ENCODE peak calls at places on chromosomes 13 and 19, in seven cellular contexts. One of them, this sample, is unnamed.

GRCh38 chr13:40313269-40314200 is 352.9 kb downstream of the FOXO1 start:
- DNase-seq in NCI-H2081: no peak
- DNase-seq in fibroblast of the aortic adventitia: peak
- DNase-seq in neuronal stem cell: no peak
- DNase-seq in fibroblast of lung: peak
- DNase-seq in stimulated activated CD8-positive, alpha-beta memory T cell treated with anti-CD3 and anti-CD28 coated beads, Interleukin-12 subunit alpha, Interleukin-12 subunit beta, amount 100 ng/mL, for 1 hour: no peak
- DNase-seq in left lung: no peak
- DNase-seq in this sample: no peak

GRCh38 chr19:54271106-54271505 is 9.8 kb downstream of the LILRB2 start:
- DNase-seq in NCI-H2081: no peak
- DNase-seq in fibroblast of the aortic adventitia: no peak
- DNase-seq in neuronal stem cell: no peak
- DNase-seq in fibroblast of lung: no peak
- DNase-seq in stimulated activated CD8-positive, alpha-beta memory T cell treated with anti-CD3 and anti-CD28 coated beads, Interleukin-12 subunit alpha, Interleukin-12 subunit beta, amount 100 ng/mL, for 1 hour: no peak
- DNase-seq in left lung: peak
- DNase-seq in this sample: no peak

GRCh38 chr19:7902796-7903243 is 857 bp upstream of the MAP2K7 start:
- DNase-seq in NCI-H2081: no peak
- DNase-seq in fibroblast of the aortic adventitia: no peak
- DNase-seq in neuronal stem cell: no peak
- DNase-seq in fibroblast of lung: no peak
- DNase-seq in stimulated activated CD8-positive, alpha-beta memory T cell treated with anti-CD3 and anti-CD28 coated beads, Interleukin-12 subunit alpha, Interleukin-12 subunit beta, amount 100 ng/mL, for 1 hour: no peak
- DNase-seq in left lung: no peak
- DNase-seq in this sample: no peak

GRCh38 chr13:52851153-52851962 is 2.9 kb upstream of the PCDH8 start:
- DNase-seq in NCI-H2081: no peak
- DNase-seq in fibroblast of the aortic adventitia: peak
- DNase-seq in neuronal stem cell: peak
- DNase-seq in fibroblast of lung: peak
- DNase-seq in stimulated activated CD8-positive, alpha-beta memory T cell treated with anti-CD3 and anti-CD28 coated beads, Interleukin-12 subunit alpha, Interleukin-12 subunit beta, amount 100 ng/mL, for 1 hour: no peak
- DNase-seq in left lung: no peak
- DNase-seq in this sample: no peak

GRCh38 chr13:68124437-68125086 is 894.4 kb upstream of the PCDH9 start:
- DNase-seq in NCI-H2081: no peak
- DNase-seq in fibroblast of the aortic adventitia: no peak
- DNase-seq in neuronal stem cell: no peak
- DNase-seq in fibroblast of lung: no peak
- DNase-seq in stimulated activated CD8-positive, alpha-beta memory T cell treated with anti-CD3 and anti-CD28 coated beads, Interleukin-12 subunit alpha, Interleukin-12 subunit beta, amount 100 ng/mL, for 1 hour: no peak
- DNase-seq in left lung: no peak
- DNase-seq in this sample: no peak

GRCh38 chr19:58551577-58552471 is 3.1 kb downstream of the CHMP2A start:
- DNase-seq in NCI-H2081: no peak
- DNase-seq in fibroblast of the aortic adventitia: no peak
- DNase-seq in neuronal stem cell: no peak
- DNase-seq in fibroblast of lung: no peak
- DNase-seq in stimulated activated CD8-positive, alpha-beta memory T cell treated with anti-CD3 and anti-CD28 coated beads, Interleukin-12 subunit alpha, Interleukin-12 subunit beta, amount 100 ng/mL, for 1 hour: no peak
- DNase-seq in left lung: no peak
- DNase-seq in this sample: no peak

GRCh38 chr19:1132625-1133383 is 29.0 kb downstream of the GPX4 start:
- DNase-seq in NCI-H2081: no peak
- DNase-seq in fibroblast of the aortic adventitia: no peak
- DNase-seq in neuronal stem cell: no peak
- DNase-seq in fibroblast of lung: no peak
- DNase-seq in stimulated activated CD8-positive, alpha-beta memory T cell treated with anti-CD3 and anti-CD28 coated beads, Interleukin-12 subunit alpha, Interleukin-12 subunit beta, amount 100 ng/mL, for 1 hour: no peak
- DNase-seq in left lung: no peak
- DNase-seq in this sample: no peak

GRCh38 chr19:6723738-6724137 is 3.3 kb upstream of the C3 start:
- DNase-seq in NCI-H2081: no peak
- DNase-seq in fibroblast of the aortic adventitia: peak
- DNase-seq in neuronal stem cell: no peak
- DNase-seq in fibroblast of lung: peak
- DNase-seq in stimulated activated CD8-positive, alpha-beta memory T cell treated with anti-CD3 and anti-CD28 coated beads, Interleukin-12 subunit alpha, Interleukin-12 subunit beta, amount 100 ng/mL, for 1 hour: no peak
- DNase-seq in left lung: no peak
- DNase-seq in this sample: no peak

GRCh38 chr13:42628666-42629065 is 54.7 kb downstream of the TNFSF11 start:
- DNase-seq in NCI-H2081: no peak
- DNase-seq in fibroblast of the aortic adventitia: no peak
- DNase-seq in neuronal stem cell: no peak
- DNase-seq in fibroblast of lung: no peak
- DNase-seq in stimulated activated CD8-positive, alpha-beta memory T cell treated with anti-CD3 and anti-CD28 coated beads, Interleukin-12 subunit alpha, Interleukin-12 subunit beta, amount 100 ng/mL, for 1 hour: no peak
- DNase-seq in left lung: no peak
- DNase-seq in this sample: no peak

GRCh38 chr13:22735381-22735995 is 445.3 kb upstream of the SGCG start:
- DNase-seq in NCI-H2081: no peak
- DNase-seq in fibroblast of the aortic adventitia: no peak
- DNase-seq in neuronal stem cell: no peak
- DNase-seq in fibroblast of lung: no peak
- DNase-seq in stimulated activated CD8-positive, alpha-beta memory T cell treated with anti-CD3 and anti-CD28 coated beads, Interleukin-12 subunit alpha, Interleukin-12 subunit beta, amount 100 ng/mL, for 1 hour: no peak
- DNase-seq in left lung: no peak
- DNase-seq in this sample: no peak